ENCODE peak calls at places on chromosomes 6 and 20, in four cellular contexts. U is cardiac muscle cell, L is Peyer's patch, B is osteoblast. G is an unnamed sample.

GRCh38 chr6:617485-618100 is 39.3 kb downstream of the HUS1B start:
- DNase-seq in U (no peak), L (no peak), B (no peak), G (no peak)

GRCh38 chr6:129593233-129593564 is 116.8 kb downstream of the ARHGAP18 start:
- DNase-seq in U (no peak), L (no peak), B (no peak), G (no peak)

GRCh38 chr6:92044312-92044711 is 1375.0 kb downstream of the EPHA7 start:
- DNase-seq in U (no peak), L (no peak), B (no peak), G (no peak)

GRCh38 chr6:33620158-33620583 is 951 bp upstream of the ITPR3 start:
- DNase-seq in U (no peak), L (peak), B (peak), G (peak)

GRCh38 chr6:22411408-22412105 is 114.7 kb upstream of the PRL start:
- DNase-seq in U (no peak), L (no peak), B (no peak), G (no peak)

GRCh38 chr20:25084616-25085187 is 2.8 kb upstream of the VSX1 start:
- DNase-seq in U (no peak), L (peak), B (no peak), G (no peak)

GRCh38 chr6:101876431-101876830 is 482.9 kb downstream of the GRIK2 start:
- DNase-seq in U (peak), L (no peak), B (no peak), G (no peak)

GRCh38 chr20:4011226-4011975 is 4.0 kb downstream of the RNF24 start:
- DNase-seq in U (no peak), L (no peak), B (no peak), G (peak)

GRCh38 chr6:108944707-108945685 is 96.8 kb downstream of the ARMC2 start:
- DNase-seq in U (no peak), L (no peak), B (peak), G (no peak)

GRCh38 chr6:137717074-137718073 is 149.7 kb upstream of the TNFAIP3 start:
- DNase-seq in U (no peak), L (peak), B (no peak), G (no peak)

GRCh38 chr6:98871057-98871456 is 36.7 kb downstream of the POU3F2 start:
- DNase-seq in U (no peak), L (no peak), B (no peak), G (no peak)

GRCh38 chr6:135962731-135963130 is 111.2 kb downstream of the PDE7B start:
- DNase-seq in U (no peak), L (no peak), B (peak), G (no peak)

GRCh38 chr6:30260036-30260504 is 46.9 kb upstream of the TRIM26 start:
- DNase-seq in U (no peak), L (no peak), B (peak), G (no peak)

GRCh38 chr20:23142162-23143050 is 56.3 kb upstream of the CD93 start:
- DNase-seq in U (no peak), L (no peak), B (no peak), G (no peak)

GRCh38 chr20:59996112-59996511 is 37.9 kb downstream of the CDH26 start:
- DNase-seq in U (no peak), L (no peak), B (no peak), G (no peak)

GRCh38 chr20:24962510-24962909 is 13.4 kb downstream of the CST7 start:
- DNase-seq in U (no peak), L (no peak), B (no peak), G (no peak)

GRCh38 chr6:41122373-41122772 is 31.8 kb downstream of the TREML1 start:
- DNase-seq in U (no peak), L (no peak), B (no peak), G (no peak)

GRCh38 chr6:7813704-7814103 is 87.8 kb downstream of the BMP6 start:
- DNase-seq in U (peak), L (no peak), B (no peak), G (no peak)

GRCh38 chr6:31697555-31697954 is 5.6 kb downstream of the ABHD16A start:
- DNase-seq in U (no peak), L (no peak), B (peak), G (no peak)

GRCh38 chr20:44911264-44911921 is 1.5 kb downstream of the PABPC1L start:
- DNase-seq in U (peak), L (peak), B (no peak), G (peak)

GRCh38 chr20:53162251-53162835 is 190.2 kb downstream of the TSHZ2 start:
- DNase-seq in U (peak), L (no peak), B (no peak), G (peak)

GRCh38 chr6:166143011-166143410 is 24.6 kb downstream of the TBXT start:
- DNase-seq in U (no peak), L (no peak), B (no peak), G (no peak)

GRCh38 chr6:3372184-3372846 is 84.5 kb downstream of the SLC22A23 start:
- DNase-seq in U (no peak), L (no peak), B (no peak), G (no peak)

GRCh38 chr20:1327827-1328679 is 886 bp downstream of the SDCBP2 start:
- DNase-seq in U (no peak), L (peak), B (no peak), G (no peak)

GRCh38 chr6:160036790-160037206 is 67.9 kb downstream of the IGF2R start:
- DNase-seq in U (no peak), L (no peak), B (peak), G (no peak)

GRCh38 chr6:42318485-42318884 is 100.8 kb upstream of the MRPS10 start:
- DNase-seq in U (no peak), L (no peak), B (no peak), G (no peak)

GRCh38 chr6:125793280-125793679 is 2.5 kb downstream of the NCOA7 start:
- DNase-seq in U (no peak), L (no peak), B (no peak), G (no peak)

GRCh38 chr6:156616495-156616894 is 160.7 kb upstream of the ARID1B start:
- DNase-seq in U (no peak), L (no peak), B (no peak), G (no peak)

GRCh38 chr6:134063966-134064445 is 11.6 kb upstream of the SLC2A12 start:
- DNase-seq in U (peak), L (peak), B (peak), G (peak)

GRCh38 chr6:16206595-16207037 is 31.8 kb upstream of the GMPR start:
- DNase-seq in U (peak), L (peak), B (peak), G (peak)

GRCh38 chr6:1337791-1338190 is 25.9 kb downstream of the FOXQ1 start:
- DNase-seq in U (no peak), L (no peak), B (no peak), G (no peak)

GRCh38 chr6:33714385-33715040 is 3.0 kb upstream of the UQCC2 start:
- DNase-seq in U (no peak), L (no peak), B (no peak), G (peak)

GRCh38 chr6:43768983-43769525 is 957 bp upstream of the VEGFA start:
- DNase-seq in U (no peak), L (no peak), B (peak), G (no peak)

GRCh38 chr20:35344354-35344837 is 52.2 kb upstream of the FAM83C start:
- DNase-seq in U (no peak), L (no peak), B (peak), G (no peak)

GRCh38 chr6:3340358-3340798 is 81.6 kb downstream of the PSMG4 start:
- DNase-seq in U (no peak), L (no peak), B (no peak), G (no peak)

GRCh38 chr6:43950206-43950605 is 177.0 kb downstream of the MRPL14 start:
- DNase-seq in U (no peak), L (no peak), B (no peak), G (no peak)

DNA sequence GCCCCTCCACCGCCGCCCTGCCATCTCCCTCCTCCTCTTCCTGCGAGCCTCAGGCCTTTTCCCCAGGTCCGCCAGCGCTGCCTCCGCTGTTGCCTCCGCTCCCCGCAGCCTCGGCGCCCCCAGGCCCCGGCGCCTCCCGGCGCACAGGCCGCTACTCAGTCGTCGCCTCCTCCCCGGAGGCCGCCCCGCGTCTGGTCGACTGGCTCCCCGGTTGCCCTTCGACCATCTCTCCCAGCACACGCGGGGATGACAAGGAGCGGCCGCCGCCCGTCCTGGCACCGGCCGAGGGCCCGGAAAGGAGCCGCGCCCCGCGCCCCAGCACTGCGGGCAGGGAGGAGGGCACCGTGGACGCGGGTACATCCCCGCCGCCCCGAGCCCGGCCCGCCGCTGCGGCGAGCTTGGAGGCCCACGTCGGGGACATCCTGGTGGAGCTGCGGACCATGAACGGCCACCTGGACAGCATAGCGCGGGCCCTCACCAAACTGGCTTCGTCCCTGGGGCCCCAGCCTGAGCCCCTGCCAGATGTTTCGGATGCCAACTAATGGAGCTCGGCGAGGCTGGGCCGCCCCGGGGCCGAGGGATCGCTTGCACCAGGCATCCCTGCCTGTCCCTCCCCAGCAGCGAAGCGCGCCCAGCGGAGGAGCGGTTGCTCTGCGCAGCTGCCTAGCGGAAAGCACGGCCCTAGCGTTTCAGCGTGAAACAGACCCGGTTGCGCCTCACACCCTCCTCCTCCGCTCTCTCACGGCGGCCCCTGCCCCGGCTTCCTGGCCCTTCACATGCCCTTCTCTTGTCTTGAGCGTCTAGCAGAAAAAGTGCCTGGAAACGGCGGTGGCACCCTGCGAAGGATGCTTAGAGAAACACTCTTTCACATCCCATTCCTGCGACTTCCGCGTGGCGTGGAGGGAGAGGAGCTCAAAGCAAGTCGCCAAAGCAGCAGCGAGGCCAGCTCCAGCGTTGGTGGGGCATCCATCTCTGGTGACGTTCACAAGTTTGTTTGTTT is 285.7 kb upstream of the SUPT3H start:
- DNase-seq in U (peak), L (peak), B (no peak), G (no peak)
- TF ChIP-seq CTCF in U (no peak), L (no peak), B (no peak), G (no peak)

GRCh38 chr6:100465701-100466409 is 1.1 kb upstream of the SIM1 start:
- DNase-seq in U (no peak), L (no peak), B (peak), G (no peak)
- H3K4me3 ChIP-seq in U (no peak), L (no peak), B (no peak), G (no peak)

GRCh38 chr6:25337004-25337403 is 57.8 kb downstream of the CARMIL1 start:
- DNase-seq in U (no peak), L (no peak), B (no peak), G (no peak)
- H3K27ac ChIP-seq in U (no peak), L (peak), B (no peak), G (no peak)

GRCh38 chr20:15475483-15475882 is 1097.8 kb downstream of the KIF16B start:
- DNase-seq in U (peak), L (no peak), B (no peak), G (no peak)
- TF ChIP-seq CTCF in U (no peak), L (no peak), B (no peak), G (no peak)

GRCh38 chr6:87914637-87915395 is 132.8 kb upstream of the SPACA1 start:
- DNase-seq in U (no peak), L (peak), B (no peak), G (peak)
- H3K4me3 ChIP-seq in U (no peak), L (no peak), B (no peak), G (no peak)

GRCh38 chr6:107715523-107716321 is 108.4 kb downstream of the SCML4 start:
- DNase-seq in U (no peak), L (no peak), B (no peak), G (no peak)

GRCh38 chr6:107712523-107713213 is 111.4 kb downstream of the SCML4 start:
- DNase-seq in U (no peak), L (peak), B (no peak), G (peak)

GRCh38 chr6:107711953-107712522 is 112.1 kb downstream of the SCML4 start:
- DNase-seq in U (no peak), L (no peak), B (no peak), G (no peak)

GRCh38 chr6:107713214-107713962 is 110.7 kb downstream of the SCML4 start:
- DNase-seq in U (no peak), L (peak), B (no peak), G (peak)

DNA sequence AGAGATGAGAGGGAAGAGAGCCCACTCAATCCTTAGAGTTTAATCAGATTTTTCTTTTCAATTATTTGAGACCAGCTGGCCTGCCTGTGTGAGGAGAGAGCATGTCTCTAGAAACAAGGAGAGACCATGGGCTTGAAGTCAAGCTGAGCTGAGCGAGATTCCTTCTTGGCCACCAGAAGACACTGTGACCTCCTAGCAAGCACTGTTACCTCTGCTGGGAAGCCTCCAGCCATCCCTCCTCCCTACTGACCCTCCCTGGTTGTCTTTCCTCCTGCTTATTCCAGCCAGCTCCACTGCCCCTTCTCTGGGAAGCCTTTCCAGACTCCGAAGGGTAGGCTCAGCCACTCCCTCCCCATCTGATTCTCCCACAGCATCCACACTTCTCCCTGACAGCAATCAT is 110.0 kb downstream of the SCML4 start:
- DNase-seq in U (no peak), L (no peak), B (no peak), G (no peak)
- H3K27ac ChIP-seq in U (no peak), L (no peak), B (no peak), G (no peak)

DNA sequence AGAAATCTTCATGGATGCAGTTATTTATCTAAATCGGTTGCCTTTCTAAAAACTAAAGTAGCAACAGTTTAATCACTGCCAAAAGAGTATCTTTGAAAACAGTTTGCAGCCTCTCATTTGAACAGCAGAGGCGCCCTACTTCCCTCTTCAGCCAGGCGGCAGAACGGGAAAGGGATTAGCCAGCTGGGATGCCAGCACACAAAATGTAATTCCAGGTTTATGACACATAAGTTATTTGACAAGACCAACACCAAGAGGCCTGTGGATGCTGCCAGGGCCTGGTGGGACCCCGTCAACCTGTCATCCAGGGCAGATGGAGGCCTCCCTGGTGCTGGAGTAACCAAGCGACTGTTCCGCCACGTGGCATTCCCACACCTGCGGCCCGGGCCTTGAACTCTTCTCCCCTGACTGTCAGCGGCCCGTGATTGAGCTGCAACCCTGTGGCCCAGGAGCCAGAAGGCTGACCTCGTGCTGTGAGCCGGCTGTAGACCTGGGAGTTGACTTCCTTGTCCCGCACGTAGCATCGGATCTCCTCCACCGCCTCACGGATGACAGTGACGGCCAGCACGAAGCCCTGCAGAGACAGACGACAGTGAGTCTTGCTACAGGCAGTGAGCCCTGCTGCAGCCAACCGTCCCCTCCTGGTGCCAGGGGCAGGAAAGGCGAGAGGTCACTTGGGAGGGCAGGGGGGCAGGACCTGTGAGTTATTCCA is 55.5 kb downstream of the ATP9A start:
- DNase-seq in U (peak), L (no peak), B (peak), G (no peak)
- TF ChIP-seq CTCF in U (peak), L (peak), B (peak), G (peak)

GRCh38 chr6:151762817-151763216 is 44.7 kb upstream of the ESR1 start:
- DNase-seq in U (no peak), L (no peak), B (no peak), G (no peak)
- H3K4me3 ChIP-seq in U (no peak), L (no peak), B (peak), G (no peak)

GRCh38 chr6:52573295-52573694 is 3.6 kb downstream of the TRAM2 start:
- DNase-seq in U (peak), L (no peak), B (no peak), G (no peak)
- H3K27ac ChIP-seq in U (peak), L (peak), B (peak), G (no peak)

G was measured in OCI-LY7.